ENCODE peak calls at places on chromosomes 5 and 9, in five cellular contexts. C is GM10248, B is WERI-Rb-1, I is NB4, W is HFFc6. F is an unnamed sample.

GRCh38 chr9:3775968-3776367 is 250.2 kb upstream of the RFX3 start:
- DNase-seq in C (no peak), B (no peak), I (no peak), W (no peak), F (no peak)

GRCh38 chr5:1015545-1015944 is 6.9 kb downstream of the NKD2 start:
- DNase-seq in C (no peak), B (no peak), I (peak; percentile 49), W (no peak), F (no peak)

GRCh38 chr5:139761501-139761900 is 34.1 kb upstream of the PSD2 start:
- DNase-seq in C (no peak), B (peak; percentile 85), I (no peak), W (no peak), F (no peak)

GRCh38 chr5:146240951-146241350 is 37.5 kb downstream of the RBM27 start:
- DNase-seq in C (no peak), B (no peak), I (no peak), W (no peak), F (no peak)

GRCh38 chr5:175377816-175378215 is 66.2 kb downstream of the DRD1 start:
- DNase-seq in C (no peak), B (no peak), I (no peak), W (no peak), F (no peak)

GRCh38 chr9:91223000-91223399 is 138.7 kb downstream of the AUH start:
- DNase-seq in C (no peak), B (peak; percentile 69), I (no peak), W (no peak), F (no peak)

GRCh38 chr5:35230043-35230611 is at the start of gene PRLR:
- DNase-seq in C (peak; percentile 17), B (no peak), I (peak; percentile 17), W (peak; percentile 4), F (peak; percentile 89)

GRCh38 chr5:45601424-45601823 is 94.8 kb downstream of the HCN1 start:
- DNase-seq in C (no peak), B (no peak), I (no peak), W (no peak), F (no peak)

GRCh38 chr9:76557674-76558073 is 98.7 kb downstream of the GCNT1 start:
- DNase-seq in C (no peak), B (no peak), I (no peak), W (peak; percentile 66), F (no peak)

GRCh38 chr5:39605966-39606591 is 181.3 kb upstream of the DAB2 start:
- DNase-seq in C (no peak), B (no peak), I (no peak), W (no peak), F (no peak)

GRCh38 chr5:65480306-65480865 is 1.3 kb downstream of the ADAMTS6 start:
- DNase-seq in C (peak; percentile 9), B (peak; percentile 40), I (peak; percentile 15), W (peak; percentile 63), F (peak; percentile 95)

GRCh38 chr9:4657426-4658159 is 4.5 kb upstream of the PLPP6 start:
- DNase-seq in C (no peak), B (no peak), I (no peak), W (no peak), F (no peak)

GRCh38 chr9:117434568-117434967 is 19.7 kb upstream of the ASTN2 start:
- DNase-seq in C (no peak), B (no peak), I (no peak), W (no peak), F (no peak)

GRCh38 chr5:89293849-89294248 is 410.9 kb upstream of the MEF2C start:
- DNase-seq in C (no peak), B (no peak), I (peak; percentile 74), W (no peak), F (no peak)

GRCh38 chr9:42386477-42386876 is 203.0 kb downstream of the SPATA31A6 start:
- DNase-seq in C (peak; percentile 34), B (no peak), I (no peak), W (no peak), F (no peak)

GRCh38 chr9:117682955-117683710 is 21.1 kb upstream of the TLR4 start:
- DNase-seq in C (no peak), B (no peak), I (no peak), W (no peak), F (no peak)

GRCh38 chr5:95843733-95844223 is 21.3 kb upstream of the GLRX start:
- DNase-seq in C (no peak), B (no peak), I (no peak), W (peak; percentile 54), F (peak; percentile 84)

GRCh38 chr5:132094393-132095076 is 20.9 kb downstream of the CSF2 start:
- DNase-seq in C (no peak), B (peak; percentile 42), I (no peak), W (peak; percentile 98), F (peak; percentile 68)

GRCh38 chr5:102418531-102418930 is 80.3 kb downstream of the SLCO6A1 start:
- DNase-seq in C (no peak), B (no peak), I (no peak), W (no peak), F (no peak)

GRCh38 chr9:15357050-15357653 is 50.1 kb upstream of the TTC39B start:
- DNase-seq in C (no peak), B (peak; percentile 13), I (peak; percentile 81), W (no peak), F (no peak)
- TF ChIP-seq CTCF in C (peak; percentile 19), B (peak; percentile 5), I (peak; percentile 30), W (no peak), F (no peak)

GRCh38 chr5:137201876-137202275 is 297.2 kb downstream of the SPOCK1 start:
- DNase-seq in C (no peak), B (no peak), I (no peak), W (peak; percentile 80), F (peak; percentile 49)
- TF ChIP-seq CTCF in C (no peak), B (no peak), I (no peak), W (peak; percentile 74), F (no peak)

DNA sequence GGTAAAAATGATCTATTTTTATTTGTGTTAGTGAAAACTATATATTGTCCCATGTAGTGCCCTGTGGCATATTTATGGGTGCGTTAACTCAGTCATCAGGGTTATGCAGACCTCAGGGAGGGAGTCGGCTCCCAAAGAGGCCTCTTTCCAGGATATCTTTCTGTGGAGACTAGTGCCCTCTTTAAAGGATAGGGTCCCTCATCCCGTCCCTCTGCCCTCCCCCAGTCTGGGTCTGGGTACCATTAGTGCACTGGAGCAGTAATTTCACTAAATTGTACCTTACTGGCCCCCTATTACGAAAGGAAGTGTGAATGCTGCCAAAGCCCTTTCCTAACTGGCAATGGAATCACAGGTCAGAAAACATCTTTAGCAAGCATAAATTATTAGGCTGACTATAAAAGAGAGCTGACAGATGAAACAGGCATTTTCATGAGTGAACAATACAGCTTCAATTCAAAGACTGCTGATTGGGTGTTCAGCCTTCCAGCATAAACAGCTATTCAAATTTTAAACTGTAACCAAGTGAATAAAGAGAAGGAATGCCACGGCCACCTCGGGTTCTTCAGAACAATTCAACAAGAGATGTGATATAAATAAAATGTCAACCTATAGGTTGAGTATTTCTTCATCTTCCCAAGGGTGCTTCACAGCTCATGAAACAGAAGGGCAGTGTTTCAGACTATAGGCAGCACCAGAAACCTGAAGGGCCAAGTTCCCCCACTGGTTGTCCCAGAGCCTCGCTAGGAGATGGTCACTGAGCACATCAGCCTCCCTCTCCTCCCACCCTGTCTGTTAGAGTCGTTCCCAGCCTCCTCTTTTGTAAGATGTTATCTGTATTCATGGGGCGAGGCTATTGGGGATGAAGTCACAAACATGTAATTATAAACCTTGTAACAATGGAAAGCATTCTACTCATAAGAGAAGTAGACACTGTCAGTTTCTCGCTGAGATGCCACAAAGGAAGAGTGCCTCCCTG is 318.7 kb downstream of the TMEM161B start:
- DNase-seq in C (no peak), B (no peak), I (no peak), W (no peak), F (no peak)
- TF ChIP-seq CTCF in C (no peak), B (no peak), I (no peak), W (no peak), F (no peak)

GRCh38 chr5:91864902-91865420 is 481.8 kb upstream of the ARRDC3 start:
- DNase-seq in C (no peak), B (no peak), I (no peak), W (no peak), F (no peak)
- TF ChIP-seq CTCF in C (no peak), B (no peak), I (no peak), W (no peak), F (no peak)

GRCh38 chr9:123825337-123825736 is 104.6 kb downstream of the DENND1A start:
- DNase-seq in C (no peak), B (no peak), I (no peak), W (peak; percentile 12), F (no peak)
- TF ChIP-seq CTCF in C (no peak), B (peak; percentile 9), I (no peak), W (peak; percentile 51), F (no peak)

DNA sequence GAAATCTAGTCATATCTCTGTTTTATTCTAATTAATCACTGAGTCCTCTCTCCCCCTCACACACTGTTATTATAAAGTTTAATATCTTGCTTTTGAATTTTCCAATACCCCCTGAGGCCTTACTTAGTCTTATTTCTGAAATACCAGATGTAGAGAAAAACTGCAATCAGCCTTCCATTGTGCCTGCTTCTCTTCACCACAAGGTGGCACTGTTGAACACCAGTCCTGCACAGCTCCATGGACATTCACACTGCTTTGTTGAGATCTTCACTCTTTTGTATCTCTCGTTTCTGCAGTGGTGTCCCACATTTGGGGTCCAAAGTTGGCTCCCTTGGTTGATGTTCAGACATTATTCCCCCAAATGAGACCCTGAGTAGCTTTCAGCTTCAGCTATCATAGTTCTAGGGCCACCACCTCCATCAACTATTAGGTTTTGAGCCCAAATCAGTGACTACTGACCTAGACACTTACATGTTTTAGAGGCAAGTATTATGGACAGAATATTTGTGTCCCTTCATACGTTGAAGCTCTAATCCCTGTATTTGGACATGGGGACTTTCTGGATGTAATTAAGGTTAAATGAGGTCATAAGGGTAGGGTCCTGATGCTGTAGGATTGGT is 24.3 kb downstream of the BOD1 start:
- DNase-seq in C (no peak), B (peak; percentile 21), I (peak; percentile 55), W (no peak), F (no peak)
- TF ChIP-seq CTCF in C (no peak), B (peak; percentile 77), I (peak; percentile 83), W (peak; percentile 83), F (no peak)

DNA sequence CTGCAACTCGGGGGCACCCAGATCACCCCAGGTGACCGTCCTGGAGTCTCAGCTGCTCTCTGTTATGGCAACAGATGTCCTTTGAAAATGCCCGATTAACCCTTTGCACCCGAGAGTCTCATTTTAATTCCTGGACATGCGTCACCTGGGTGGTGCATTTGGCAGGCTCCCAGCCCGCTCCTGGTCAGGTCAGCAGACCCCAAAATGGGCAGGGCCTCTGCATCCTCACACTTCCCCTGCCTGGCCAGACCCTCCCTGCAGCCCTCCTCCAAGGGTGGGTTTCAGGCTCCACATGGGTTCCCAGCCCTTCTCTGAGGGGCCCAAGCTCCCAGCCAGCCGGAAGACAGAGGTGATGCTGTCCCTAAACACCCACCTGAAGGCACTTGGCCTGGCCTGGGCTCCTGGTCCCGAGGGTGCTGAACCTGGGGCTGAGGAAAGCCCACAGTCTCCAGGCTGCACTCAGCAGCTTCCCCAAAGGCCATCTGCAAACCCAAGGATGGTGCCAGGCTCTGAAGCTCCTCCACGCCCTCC is 69.4 kb downstream of the PSMB7 start:
- DNase-seq in C (no peak), B (peak; percentile 83), I (no peak), W (no peak), F (no peak)
- TF ChIP-seq CTCF in C (no peak), B (no peak), I (no peak), W (no peak), F (no peak)

DNA sequence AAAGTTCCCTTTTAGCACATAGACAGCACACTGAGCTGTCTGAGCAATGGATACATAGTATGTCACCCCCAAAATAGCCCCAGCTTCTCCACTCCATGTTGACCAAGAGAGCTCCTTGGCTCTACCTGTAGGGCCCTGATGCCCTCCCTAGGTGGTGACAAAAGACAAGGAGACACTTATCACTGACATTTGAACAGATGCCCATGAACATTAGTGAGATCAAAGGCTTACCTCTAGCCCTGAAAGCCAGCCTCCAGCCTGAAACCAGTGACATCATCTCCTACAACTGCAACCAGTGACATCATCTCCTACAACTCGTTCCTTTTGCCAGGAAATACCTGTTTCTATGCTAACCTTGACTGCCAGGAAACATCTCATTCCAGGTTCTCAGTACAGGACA is 122.7 kb downstream of the FSTL4 start:
- DNase-seq in C (peak; percentile 25), B (peak; percentile 79), I (no peak), W (no peak), F (no peak)
- TF ChIP-seq CTCF in C (peak; percentile 40), B (peak; percentile 79), I (no peak), W (no peak), F (no peak)

F was measured in lower leg skin.